ENCODE peak calls at places on chromosomes 12 and 14, in five cellular contexts. L is OCI-LY7, F is fibroblast of lung, A is GM23248, N is neuronal stem cell. V is an unnamed sample.
A peak's percentile ranks its signal among the peaks of the same experiment; 100 is the strongest.

GRCh38 chr14:52356025-52356424 is 41.9 kb downstream of the PTGER2 start:
- DNase-seq in L (no peak), F (peak; percentile 20), A (no peak), N (no peak), V (no peak)

GRCh38 chr12:43571885-43572284 is 19.9 kb upstream of the ADAMTS20 start:
- DNase-seq in L (no peak), F (no peak), A (no peak), N (no peak), V (no peak)

GRCh38 chr14:81710232-81710845 is 176.7 kb upstream of the SEL1L start:
- DNase-seq in L (peak; percentile 52), F (peak; percentile 3), A (peak; percentile 31), N (peak; percentile 42), V (no peak)

GRCh38 chr12:78208106-78208505 is 377.4 kb downstream of the NAV3 start:
- DNase-seq in L (no peak), F (peak; percentile 67), A (peak; percentile 33), N (no peak), V (no peak)

GRCh38 chr14:61184117-61184516 is 97.0 kb downstream of the TMEM30B start:
- DNase-seq in L (no peak), F (peak; percentile 96), A (peak; percentile 91), N (no peak), V (no peak)

GRCh38 chr12:52020539-52021336 is 14.0 kb downstream of the TAMALIN start:
- DNase-seq in L (peak; percentile 79), F (peak; percentile 28), A (peak; percentile 62), N (no peak), V (no peak)

GRCh38 chr14:99322731-99323599 is 51.0 kb upstream of the BCL11B start:
- DNase-seq in L (no peak), F (no peak), A (peak; percentile 37), N (no peak), V (no peak)

GRCh38 chr14:104145826-104146642 is 7.6 kb downstream of the KIF26A start:
- DNase-seq in L (no peak), F (no peak), A (no peak), N (no peak), V (no peak)

GRCh38 chr12:104643921-104644669 is 187.3 kb downstream of the CHST11 start:
- DNase-seq in L (peak; percentile 65), F (no peak), A (no peak), N (no peak), V (no peak)

GRCh38 chr12:93638095-93638494 is 39.1 kb upstream of the CRADD start:
- DNase-seq in L (no peak), F (peak; percentile 52), A (peak; percentile 42), N (no peak), V (no peak)

GRCh38 chr12:12747281-12747680 is 30.1 kb downstream of the CDKN1B start:
- DNase-seq in L (no peak), F (no peak), A (no peak), N (no peak), V (no peak)

GRCh38 chr12:114401346-114402320 is 4.3 kb downstream of the TBX5 start:
- DNase-seq in L (no peak), F (no peak), A (peak; percentile 69), N (no peak), V (no peak)

GRCh38 chr12:83826112-83826511 is 1086.5 kb downstream of the SLC6A15 start:
- DNase-seq in L (peak; percentile 19), F (no peak), A (peak; percentile 50), N (peak; percentile 24), V (peak; percentile 26)

GRCh38 chr14:32073537-32074189 is 3.4 kb upstream of the ARHGAP5 start:
- DNase-seq in L (peak; percentile 79), F (peak; percentile 69), A (peak; percentile 79), N (peak; percentile 62), V (peak; percentile 72)

GRCh38 chr12:13339538-13339937 is 143.0 kb downstream of the EMP1 start:
- DNase-seq in L (no peak), F (peak; percentile 36), A (peak; percentile 16), N (no peak), V (peak; percentile 59)

GRCh38 chr12:110998165-110998564 is 77.8 kb upstream of the MYL2 start:
- DNase-seq in L (no peak), F (no peak), A (peak; percentile 28), N (no peak), V (no peak)

GRCh38 chr14:61438036-61438435 is 116.7 kb downstream of the PRKCH start:
- DNase-seq in L (no peak), F (no peak), A (no peak), N (no peak), V (no peak)

GRCh38 chr12:32877670-32878459 is 18.7 kb downstream of the PKP2 start:
- DNase-seq in L (no peak), F (no peak), A (peak; percentile 9), N (no peak), V (no peak)

GRCh38 chr12:54680374-54680773 is 32.2 kb upstream of the DCD start:
- DNase-seq in L (peak; percentile 43), F (no peak), A (peak; percentile 17), N (no peak), V (peak; percentile 7)

GRCh38 chr14:22794533-22794932 is 20.7 kb downstream of the SLC7A7 start:
- DNase-seq in L (peak; percentile 85), F (no peak), A (no peak), N (no peak), V (no peak)

GRCh38 chr14:98242903-98243302 is 1029.1 kb downstream of the BCL11B start:
- DNase-seq in L (no peak), F (no peak), A (no peak), N (no peak), V (no peak)

GRCh38 chr14:68358978-68359861 is 433.6 kb downstream of the ZFP36L1 start:
- DNase-seq in L (no peak), F (no peak), A (no peak), N (no peak), V (no peak)

GRCh38 chr14:52059614-52060013 is 9.2 kb downstream of the NID2 start:
- DNase-seq in L (no peak), F (peak; percentile 56), A (peak; percentile 39), N (no peak), V (no peak)

GRCh38 chr12:54262403-54262925 is 17.5 kb downstream of the CBX5 start:
- DNase-seq in L (no peak), F (peak; percentile 76), A (peak; percentile 78), N (no peak), V (peak; percentile 47)

GRCh38 chr14:99338313-99338712 is 66.3 kb upstream of the BCL11B start:
- DNase-seq in L (no peak), F (no peak), A (no peak), N (no peak), V (no peak)

GRCh38 chr12:49615725-49616124 is 7.6 kb upstream of the PRPF40B start:
- DNase-seq in L (no peak), F (peak; percentile 57), A (peak; percentile 60), N (no peak), V (peak; percentile 86)

GRCh38 chr12:16586350-16587109 is 19.4 kb downstream of the LMO3 start:
- DNase-seq in L (no peak), F (peak; percentile 90), A (peak; percentile 13), N (no peak), V (no peak)

GRCh38 chr14:102796661-102797190 is 19.5 kb downstream of the TRAF3 start:
- DNase-seq in L (no peak), F (no peak), A (no peak), N (no peak), V (no peak)
- H2AFZ ChIP-seq in L (no peak overlapping the region), F (no peak overlapping the region), A (no peak overlapping the region), N (no peak overlapping the region), V (no peak overlapping the region)

DNA sequence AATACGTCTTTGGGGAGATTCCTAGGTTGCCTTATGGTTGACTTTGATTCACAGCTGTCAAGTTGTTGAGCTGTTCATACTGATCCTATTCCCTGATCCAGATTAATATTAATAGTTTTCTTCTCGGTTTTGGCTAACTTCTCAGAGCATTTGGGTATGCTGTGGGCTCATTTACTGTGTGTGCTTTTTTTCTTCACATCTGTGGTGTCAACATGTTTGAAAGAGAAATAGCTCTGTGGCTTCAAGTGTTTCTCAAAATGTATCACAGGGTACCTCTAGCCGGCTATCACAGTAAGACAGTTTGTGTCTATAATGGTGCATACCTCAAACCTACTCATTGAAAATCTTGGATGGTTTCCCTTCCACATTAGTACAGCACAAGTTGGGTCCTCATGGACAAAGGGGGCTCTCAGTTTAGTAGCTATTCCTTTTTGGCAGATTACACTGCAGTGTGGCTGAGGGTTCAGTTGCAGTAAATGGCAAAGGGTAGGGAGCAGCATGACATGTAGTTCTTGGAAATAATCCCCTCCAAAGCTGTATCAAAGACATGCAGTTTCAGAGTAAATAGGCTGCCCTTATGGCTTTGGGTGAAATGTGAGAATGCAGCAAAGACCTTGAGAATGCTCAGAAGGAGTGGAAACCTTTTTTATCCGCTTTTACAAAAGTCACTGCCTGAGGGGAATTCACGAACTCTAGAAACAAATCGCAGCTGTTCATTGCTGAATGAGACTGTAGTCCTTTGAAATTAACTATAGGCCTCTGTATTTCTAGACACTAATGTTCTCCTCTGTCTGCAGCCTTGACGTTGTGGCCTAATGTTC is 102.4 kb upstream of the ATF1 start:
- DNase-seq in L (no peak), F (peak; percentile 43), A (no peak), N (no peak), V (no peak)
- H3K27ac ChIP-seq in L (no peak overlapping the region), F (no peak overlapping the region), A (no peak overlapping the region), N (no peak overlapping the region), V (no peak overlapping the region)

GRCh38 chr12:113184900-113185179 is 438 bp downstream of the DDX54 start:
- DNase-seq in L (peak; percentile 91), F (peak; percentile 88), A (peak; percentile 98), N (peak; percentile 86), V (peak; percentile 79)

GRCh38 chr12:113186033-113186365 is 478 bp downstream of the RITA1 start:
- DNase-seq in L (peak; percentile 68), F (peak; percentile 37), A (peak; percentile 43), N (no peak), V (peak; percentile 52)

GRCh38 chr12:113187588-113187987 is 2.1 kb downstream of the RITA1 start:
- DNase-seq in L (no peak), F (no peak), A (no peak), N (no peak), V (no peak)

GRCh38 chr12:113185180-113186032 is at the start of the genes DDX54 and RITA1:
- DNase-seq in L (peak; percentile 95), F (peak; percentile 72), A (peak; percentile 86), N (peak; percentile 87), V (peak; percentile 78)

GRCh38 chr12:113186666-113187325 is 1.3 kb downstream of the RITA1 start:
- DNase-seq in L (no peak), F (no peak), A (no peak), N (no peak), V (no peak)
- H3K4me3 ChIP-seq in L (peak overlapping the region; percentile 92), F (no peak overlapping the region), A (peak overlapping the region; percentile 81), N (no peak overlapping the region), V (peak overlapping the region; percentile 80)

DNA sequence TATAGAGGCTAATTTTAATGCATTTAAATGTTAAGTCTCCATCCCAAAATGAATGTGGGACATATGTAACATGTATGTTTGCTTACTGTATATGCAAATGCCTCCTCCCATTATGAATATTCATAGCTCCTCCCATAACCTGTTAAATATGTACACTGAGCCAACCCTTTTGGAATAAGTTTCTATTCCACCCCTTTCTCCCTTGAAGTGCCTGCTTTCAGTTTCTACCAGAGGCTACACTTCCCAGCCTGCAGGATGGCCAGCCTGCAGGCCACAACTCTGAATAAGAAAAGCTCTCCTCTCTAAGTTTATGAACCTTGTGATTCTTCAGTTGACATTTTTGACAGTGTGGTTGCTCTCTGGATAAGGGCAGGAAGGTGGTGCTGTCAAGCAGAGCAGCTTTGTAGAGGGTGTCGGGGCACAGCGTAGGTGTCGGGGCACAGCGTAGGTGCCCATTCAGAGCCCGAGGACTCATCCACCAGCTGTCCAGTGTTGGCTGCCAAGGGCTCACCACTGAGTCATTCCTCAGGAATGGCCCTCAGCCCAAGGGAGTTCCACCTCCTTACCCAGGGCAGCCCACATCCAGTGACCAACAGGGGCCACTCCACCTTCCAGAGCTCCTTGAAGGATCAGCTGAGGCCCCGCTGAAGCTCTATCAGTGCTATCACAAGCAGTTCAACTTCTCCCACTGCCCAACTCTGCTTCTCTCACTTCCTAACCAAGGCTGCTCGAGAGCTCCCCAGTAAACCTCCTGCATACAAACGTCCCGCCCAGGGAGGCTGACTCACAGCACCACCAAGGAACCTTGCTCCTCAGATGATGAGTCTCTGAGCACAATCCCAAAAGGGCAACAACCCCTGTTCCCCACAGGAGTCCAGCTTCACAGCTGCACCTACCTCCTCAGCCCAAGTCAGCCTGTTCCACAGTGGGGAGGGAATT is 31.4 kb downstream of the VWF start:
- DNase-seq in L (no peak), F (peak; percentile 93), A (peak; percentile 94), N (no peak), V (peak; percentile 97)
- H2AFZ ChIP-seq in L (no peak overlapping the region), F (peak overlapping the region; percentile 25), A (peak overlapping the region; percentile 69), N (no peak overlapping the region), V (peak overlapping the region; percentile 33)